ENCODE peak calls at places on chromosomes 7 and 10, in four cellular contexts. L, P, K and E are unnamed samples.

GRCh38 chr7:130959743-130960207 is 225.8 kb upstream of the KLF14 start:
- DNase-seq in L (no peak), P (peak), K (no peak), E (no peak)

GRCh38 chr10:26479766-26480492 is 41.8 kb downstream of the APBB1IP start:
- DNase-seq in L (no peak), P (no peak), K (no peak), E (no peak)

GRCh38 chr10:110141747-110142625 is 65.4 kb upstream of the MXI1 start:
- DNase-seq in L (no peak), P (no peak), K (no peak), E (no peak)

GRCh38 chr7:1967512-1968396 is 265.0 kb downstream of the MAD1L1 start:
- DNase-seq in L (peak), P (no peak), K (no peak), E (no peak)

GRCh38 chr7:121327671-121328070 is 1.1 kb upstream of the WNT16 start:
- DNase-seq in L (no peak), P (no peak), K (no peak), E (no peak)

GRCh38 chr10:56547163-56547562 is 186.1 kb upstream of the ZWINT start:
- DNase-seq in L (no peak), P (no peak), K (no peak), E (no peak)

GRCh38 chr7:16657656-16658279 is 11.8 kb downstream of the BZW2 start:
- DNase-seq in L (peak), P (peak), K (no peak), E (no peak)

GRCh38 chr10:102225646-102226541 is at the start of gene ELOVL3:
- DNase-seq in L (peak), P (peak), K (peak), E (peak)

GRCh38 chr10:516766-517165 is 172.7 kb downstream of the DIP2C start:
- DNase-seq in L (no peak), P (no peak), K (no peak), E (no peak)

GRCh38 chr10:122546242-122546641 is 14.3 kb upstream of the DMBT1 start:
- DNase-seq in L (no peak), P (no peak), K (no peak), E (no peak)

GRCh38 chr7:53060066-53060465 is 24.6 kb downstream of the POM121L12 start:
- DNase-seq in L (no peak), P (no peak), K (no peak), E (no peak)

GRCh38 chr7:117012284-117013174 is 59.2 kb downstream of the ST7 start:
- DNase-seq in L (no peak), P (no peak), K (no peak), E (no peak)

GRCh38 chr7:155230169-155230593 is 67.5 kb upstream of the INSIG1 start:
- DNase-seq in L (peak), P (peak), K (no peak), E (no peak)

GRCh38 chr10:130246113-130246512 is 109.9 kb downstream of the GLRX3 start:
- DNase-seq in L (no peak), P (no peak), K (peak), E (no peak)

GRCh38 chr7:114405427-114405826 is 9.2 kb upstream of the FOXP2 start:
- DNase-seq in L (no peak), P (peak), K (no peak), E (no peak)

GRCh38 chr7:6425948-6426347 is 21.8 kb downstream of the DAGLB start:
- DNase-seq in L (no peak), P (no peak), K (no peak), E (no peak)

GRCh38 chr7:35366167-35367155 is 112.6 kb upstream of the TBX20 start:
- DNase-seq in L (no peak), P (no peak), K (no peak), E (no peak)

GRCh38 chr7:158564648-158565005 is 23.0 kb downstream of the PTPRN2 start:
- DNase-seq in L (no peak), P (no peak), K (no peak), E (no peak)

GRCh38 chr7:13801669-13802068 is 187.8 kb downstream of the ETV1 start:
- DNase-seq in L (no peak), P (no peak), K (no peak), E (no peak)

GRCh38 chr10:98748298-98748697 is 301.6 kb upstream of the HPS1 start:
- DNase-seq in L (no peak), P (peak), K (no peak), E (no peak)